ENCODE peak calls at places on chromosome 10, in eight cellular contexts. One of them, this sample, is unnamed.

GRCh38 chr10:132509506-132510173 is 27.9 kb upstream of the INPP5A start:
- DNase-seq in stimulated activated CD8-positive, alpha-beta memory T cell treated with anti-CD3 and anti-CD28 coated beads, Interleukin-2, amount 100 ng/mL, for 1 hour: no peak
- DNase-seq in activated CD4-positive, alpha-beta T cell treated with anti-CD3 and anti-CD28 coated beads for 4 hours: no peak
- DNase-seq in upper lobe of right lung: no peak
- DNase-seq in skeletal muscle cell: no peak
- DNase-seq in Caki2: no peak
- DNase-seq in activated naive CD8-positive, alpha-beta T cell treated with anti-CD3 and anti-CD28 coated beads, Interleukin-2, amount 50 U/mL, for 24 hours: no peak
- DNase-seq in HT-29: no peak
- DNase-seq in this sample: no peak

GRCh38 chr10:86285136-86285790 is 81.3 kb downstream of the GRID1 start:
- DNase-seq in stimulated activated CD8-positive, alpha-beta memory T cell treated with anti-CD3 and anti-CD28 coated beads, Interleukin-2, amount 100 ng/mL, for 1 hour: no peak
- DNase-seq in activated CD4-positive, alpha-beta T cell treated with anti-CD3 and anti-CD28 coated beads for 4 hours: no peak
- DNase-seq in upper lobe of right lung: peak; percentile 45
- DNase-seq in skeletal muscle cell: no peak
- DNase-seq in Caki2: no peak
- DNase-seq in activated naive CD8-positive, alpha-beta T cell treated with anti-CD3 and anti-CD28 coated beads, Interleukin-2, amount 50 U/mL, for 24 hours: no peak
- DNase-seq in HT-29: no peak
- DNase-seq in this sample: no peak

GRCh38 chr10:116629340-116629739 is 8.6 kb downstream of the PNLIPRP2 start:
- DNase-seq in stimulated activated CD8-positive, alpha-beta memory T cell treated with anti-CD3 and anti-CD28 coated beads, Interleukin-2, amount 100 ng/mL, for 1 hour: no peak
- DNase-seq in activated CD4-positive, alpha-beta T cell treated with anti-CD3 and anti-CD28 coated beads for 4 hours: no peak
- DNase-seq in upper lobe of right lung: no peak
- DNase-seq in skeletal muscle cell: no peak
- DNase-seq in Caki2: no peak
- DNase-seq in activated naive CD8-positive, alpha-beta T cell treated with anti-CD3 and anti-CD28 coated beads, Interleukin-2, amount 50 U/mL, for 24 hours: no peak
- DNase-seq in HT-29: no peak
- DNase-seq in this sample: no peak

GRCh38 chr10:6108631-6109443 is 20.0 kb downstream of the RBM17 start:
- DNase-seq in stimulated activated CD8-positive, alpha-beta memory T cell treated with anti-CD3 and anti-CD28 coated beads, Interleukin-2, amount 100 ng/mL, for 1 hour: no peak
- DNase-seq in activated CD4-positive, alpha-beta T cell treated with anti-CD3 and anti-CD28 coated beads for 4 hours: peak; percentile 20
- DNase-seq in upper lobe of right lung: no peak
- DNase-seq in skeletal muscle cell: no peak
- DNase-seq in Caki2: peak; percentile 51
- DNase-seq in activated naive CD8-positive, alpha-beta T cell treated with anti-CD3 and anti-CD28 coated beads, Interleukin-2, amount 50 U/mL, for 24 hours: no peak
- DNase-seq in HT-29: peak; percentile 63
- DNase-seq in this sample: no peak

GRCh38 chr10:91343010-91343409 is 67.1 kb upstream of the HECTD2 start:
- DNase-seq in stimulated activated CD8-positive, alpha-beta memory T cell treated with anti-CD3 and anti-CD28 coated beads, Interleukin-2, amount 100 ng/mL, for 1 hour: no peak
- DNase-seq in activated CD4-positive, alpha-beta T cell treated with anti-CD3 and anti-CD28 coated beads for 4 hours: no peak
- DNase-seq in upper lobe of right lung: no peak
- DNase-seq in skeletal muscle cell: no peak
- DNase-seq in Caki2: no peak
- DNase-seq in activated naive CD8-positive, alpha-beta T cell treated with anti-CD3 and anti-CD28 coated beads, Interleukin-2, amount 50 U/mL, for 24 hours: no peak
- DNase-seq in HT-29: no peak
- DNase-seq in this sample: no peak

GRCh38 chr10:58444336-58444735 is 59.1 kb downstream of the TFAM start:
- DNase-seq in stimulated activated CD8-positive, alpha-beta memory T cell treated with anti-CD3 and anti-CD28 coated beads, Interleukin-2, amount 100 ng/mL, for 1 hour: no peak
- DNase-seq in activated CD4-positive, alpha-beta T cell treated with anti-CD3 and anti-CD28 coated beads for 4 hours: no peak
- DNase-seq in upper lobe of right lung: no peak
- DNase-seq in skeletal muscle cell: no peak
- DNase-seq in Caki2: no peak
- DNase-seq in activated naive CD8-positive, alpha-beta T cell treated with anti-CD3 and anti-CD28 coated beads, Interleukin-2, amount 50 U/mL, for 24 hours: no peak
- DNase-seq in HT-29: no peak
- DNase-seq in this sample: no peak

GRCh38 chr10:77156406-77156879 is 481.2 kb downstream of the KCNMA1 start:
- DNase-seq in stimulated activated CD8-positive, alpha-beta memory T cell treated with anti-CD3 and anti-CD28 coated beads, Interleukin-2, amount 100 ng/mL, for 1 hour: no peak
- DNase-seq in activated CD4-positive, alpha-beta T cell treated with anti-CD3 and anti-CD28 coated beads for 4 hours: no peak
- DNase-seq in upper lobe of right lung: no peak
- DNase-seq in skeletal muscle cell: peak; percentile 25
- DNase-seq in Caki2: peak; percentile 89
- DNase-seq in activated naive CD8-positive, alpha-beta T cell treated with anti-CD3 and anti-CD28 coated beads, Interleukin-2, amount 50 U/mL, for 24 hours: no peak
- DNase-seq in HT-29: no peak
- DNase-seq in this sample: no peak

GRCh38 chr10:77204171-77204570 is 433.4 kb downstream of the KCNMA1 start:
- DNase-seq in stimulated activated CD8-positive, alpha-beta memory T cell treated with anti-CD3 and anti-CD28 coated beads, Interleukin-2, amount 100 ng/mL, for 1 hour: no peak
- DNase-seq in activated CD4-positive, alpha-beta T cell treated with anti-CD3 and anti-CD28 coated beads for 4 hours: no peak
- DNase-seq in upper lobe of right lung: no peak
- DNase-seq in skeletal muscle cell: no peak
- DNase-seq in Caki2: no peak
- DNase-seq in activated naive CD8-positive, alpha-beta T cell treated with anti-CD3 and anti-CD28 coated beads, Interleukin-2, amount 50 U/mL, for 24 hours: no peak
- DNase-seq in HT-29: no peak
- DNase-seq in this sample: no peak

GRCh38 chr10:113753020-113753692 is 1.7 kb downstream of the PLEKHS1 start:
- DNase-seq in stimulated activated CD8-positive, alpha-beta memory T cell treated with anti-CD3 and anti-CD28 coated beads, Interleukin-2, amount 100 ng/mL, for 1 hour: no peak
- DNase-seq in activated CD4-positive, alpha-beta T cell treated with anti-CD3 and anti-CD28 coated beads for 4 hours: no peak
- DNase-seq in upper lobe of right lung: no peak
- DNase-seq in skeletal muscle cell: no peak
- DNase-seq in Caki2: no peak
- DNase-seq in activated naive CD8-positive, alpha-beta T cell treated with anti-CD3 and anti-CD28 coated beads, Interleukin-2, amount 50 U/mL, for 24 hours: no peak
- DNase-seq in HT-29: peak; percentile 75
- DNase-seq in this sample: no peak

GRCh38 chr10:46217749-46218453 is 68.9 kb upstream of the ANTXRL start:
- DNase-seq in stimulated activated CD8-positive, alpha-beta memory T cell treated with anti-CD3 and anti-CD28 coated beads, Interleukin-2, amount 100 ng/mL, for 1 hour: no peak
- DNase-seq in activated CD4-positive, alpha-beta T cell treated with anti-CD3 and anti-CD28 coated beads for 4 hours: no peak
- DNase-seq in upper lobe of right lung: no peak
- DNase-seq in skeletal muscle cell: no peak
- DNase-seq in Caki2: no peak
- DNase-seq in activated naive CD8-positive, alpha-beta T cell treated with anti-CD3 and anti-CD28 coated beads, Interleukin-2, amount 50 U/mL, for 24 hours: no peak
- DNase-seq in HT-29: no peak
- DNase-seq in this sample: no peak

GRCh38 chr10:21534611-21535493 is 820 bp downstream of the MLLT10 start:
- DNase-seq in stimulated activated CD8-positive, alpha-beta memory T cell treated with anti-CD3 and anti-CD28 coated beads, Interleukin-2, amount 100 ng/mL, for 1 hour: no peak
- DNase-seq in activated CD4-positive, alpha-beta T cell treated with anti-CD3 and anti-CD28 coated beads for 4 hours: peak; percentile 43
- DNase-seq in upper lobe of right lung: peak; percentile 86
- DNase-seq in skeletal muscle cell: no peak
- DNase-seq in Caki2: peak; percentile 65
- DNase-seq in activated naive CD8-positive, alpha-beta T cell treated with anti-CD3 and anti-CD28 coated beads, Interleukin-2, amount 50 U/mL, for 24 hours: peak; percentile 45
- DNase-seq in HT-29: peak; percentile 47
- DNase-seq in this sample: no peak

GRCh38 chr10:132476146-132477065 is 61.2 kb upstream of the INPP5A start:
- DNase-seq in stimulated activated CD8-positive, alpha-beta memory T cell treated with anti-CD3 and anti-CD28 coated beads, Interleukin-2, amount 100 ng/mL, for 1 hour: no peak
- DNase-seq in activated CD4-positive, alpha-beta T cell treated with anti-CD3 and anti-CD28 coated beads for 4 hours: no peak
- DNase-seq in upper lobe of right lung: peak; percentile 35
- DNase-seq in skeletal muscle cell: no peak
- DNase-seq in Caki2: no peak
- DNase-seq in activated naive CD8-positive, alpha-beta T cell treated with anti-CD3 and anti-CD28 coated beads, Interleukin-2, amount 50 U/mL, for 24 hours: no peak
- DNase-seq in HT-29: no peak
- DNase-seq in this sample: no peak

GRCh38 chr10:62076872-62077271 is 175.4 kb downstream of the ARID5B start:
- DNase-seq in stimulated activated CD8-positive, alpha-beta memory T cell treated with anti-CD3 and anti-CD28 coated beads, Interleukin-2, amount 100 ng/mL, for 1 hour: no peak
- DNase-seq in activated CD4-positive, alpha-beta T cell treated with anti-CD3 and anti-CD28 coated beads for 4 hours: no peak
- DNase-seq in upper lobe of right lung: no peak
- DNase-seq in skeletal muscle cell: peak; percentile 51
- DNase-seq in Caki2: peak; percentile 52
- DNase-seq in activated naive CD8-positive, alpha-beta T cell treated with anti-CD3 and anti-CD28 coated beads, Interleukin-2, amount 50 U/mL, for 24 hours: no peak
- DNase-seq in HT-29: peak; percentile 50
- DNase-seq in this sample: no peak

GRCh38 chr10:5645944-5646617 is 20.3 kb downstream of the ASB13 start:
- DNase-seq in stimulated activated CD8-positive, alpha-beta memory T cell treated with anti-CD3 and anti-CD28 coated beads, Interleukin-2, amount 100 ng/mL, for 1 hour: no peak
- DNase-seq in activated CD4-positive, alpha-beta T cell treated with anti-CD3 and anti-CD28 coated beads for 4 hours: no peak
- DNase-seq in upper lobe of right lung: no peak
- DNase-seq in skeletal muscle cell: no peak
- DNase-seq in Caki2: no peak
- DNase-seq in activated naive CD8-positive, alpha-beta T cell treated with anti-CD3 and anti-CD28 coated beads, Interleukin-2, amount 50 U/mL, for 24 hours: no peak
- DNase-seq in HT-29: no peak
- DNase-seq in this sample: no peak